ENCODE peak calls at places on chromosomes 2 and 18, in seven cellular contexts. U is ELR; T is mesendoderm; R is HS-5; X is stimulated activated CD4-positive, alpha-beta T cell treated with anti-CD3 and anti-CD28 coated beads, TNF-alpha, amount 100 ng/mL, for 4 hours; L is nucleus accumbens; V is neural crest cell. I is an unnamed sample.

GRCh38 chr2:43542285-43542933 is 53.4 kb downstream of the THADA start:
- DNase-seq in U (peak), T (peak), R (no peak), X (no peak), L (no peak), V (no peak), I (peak)

GRCh38 chr2:119397196-119397595 is 30.4 kb downstream of the DBI start:
- DNase-seq in U (no peak), T (no peak), R (no peak), X (no peak), L (no peak), V (no peak), I (no peak)

GRCh38 chr2:134413912-134414311 is 160.0 kb downstream of the MGAT5 start:
- DNase-seq in U (no peak), T (no peak), R (no peak), X (no peak), L (no peak), V (no peak), I (no peak)

GRCh38 chr18:24373331-24373730 is 24.3 kb downstream of the OSBPL1A start:
- DNase-seq in U (peak), T (no peak), R (no peak), X (no peak), L (no peak), V (no peak), I (no peak)

GRCh38 chr2:95301186-95301585 is 4.0 kb downstream of the KCNIP3 start:
- DNase-seq in U (no peak), T (no peak), R (no peak), X (no peak), L (no peak), V (no peak), I (no peak)

GRCh38 chr2:181459646-181460045 is 2.5 kb downstream of the ITGA4 start:
- DNase-seq in U (peak), T (no peak), R (no peak), X (no peak), L (no peak), V (no peak), I (no peak)

GRCh38 chr2:6977786-6978185 is 60.6 kb downstream of the RNF144A start:
- DNase-seq in U (no peak), T (no peak), R (no peak), X (no peak), L (no peak), V (no peak), I (no peak)

GRCh38 chr2:215435261-215435808 is 533 bp downstream of the FN1 start:
- DNase-seq in U (peak), T (peak), R (no peak), X (no peak), L (no peak), V (peak), I (no peak)

GRCh38 chr18:41992698-41993097 is 37.7 kb downstream of the PIK3C3 start:
- DNase-seq in U (no peak), T (no peak), R (no peak), X (no peak), L (no peak), V (no peak), I (no peak)

GRCh38 chr2:200028998-200029397 is 73.6 kb downstream of the MAIP1 start:
- DNase-seq in U (no peak), T (no peak), R (no peak), X (no peak), L (no peak), V (no peak), I (no peak)

GRCh38 chr2:216372761-216373291 is 543 bp upstream of the MARCHF4 start:
- DNase-seq in U (peak), T (peak), R (peak), X (no peak), L (no peak), V (no peak), I (no peak)

GRCh38 chr2:71100195-71100964 is 29.6 kb downstream of the MCEE start:
- DNase-seq in U (peak), T (peak), R (peak), X (peak), L (no peak), V (peak), I (peak)

GRCh38 chr2:71461304-71461671 is 7.9 kb downstream of the DYSF start:
- DNase-seq in U (no peak), T (no peak), R (no peak), X (no peak), L (no peak), V (no peak), I (no peak)

GRCh38 chr18:8946046-8946838 is 156.3 kb upstream of the NDUFV2 start:
- DNase-seq in U (peak), T (no peak), R (peak), X (no peak), L (no peak), V (no peak), I (no peak)

GRCh38 chr18:58927659-58928058 is 63.0 kb downstream of the ZNF532 start:
- DNase-seq in U (no peak), T (peak), R (no peak), X (no peak), L (no peak), V (no peak), I (no peak)

GRCh38 chr2:14628906-14629305 is 3.6 kb upstream of the LRATD1 start:
- DNase-seq in U (peak), T (no peak), R (no peak), X (no peak), L (no peak), V (no peak), I (no peak)

GRCh38 chr2:112483821-112484220 is 1.9 kb downstream of the TTL start:
- DNase-seq in U (no peak), T (no peak), R (no peak), X (no peak), L (no peak), V (no peak), I (no peak)

GRCh38 chr2:37020887-37021796 is 54.8 kb upstream of the STRN start:
- DNase-seq in U (no peak), T (peak), R (no peak), X (no peak), L (no peak), V (no peak), I (no peak)